ENCODE peak calls at places on chromosomes 7 and 10, in nine cellular contexts. L is non-pigmented ciliary epithelial cell; E is GF-D8; X is glutamatergic neuron; V is neural crest cell; J is skeletal muscle cell; S is activated naive CD4-positive, alpha-beta T cell treated with Interleukin-2 at 50 U/mL for 16 hours; O is ecto neural progenitor cell; G is NCI-H2171 treated with DMSO at 0.1 percent for 48 hours. F is an unnamed sample.

GRCh38 chr7:150992833-150993302 is 2.1 kb downstream of the NOS3 start:
- DNase-seq in S (no peak), L (no peak), V (peak), G (peak), X (peak), E (no peak), O (peak), J (no peak), F (no peak)

GRCh38 chr7:77917500-77918262 is 119.1 kb downstream of the PHTF2 start:
- DNase-seq in J (no peak), V (no peak), E (no peak), S (no peak), G (no peak), L (no peak), O (no peak), X (no peak), F (no peak)

GRCh38 chr10:16777473-16778370 is 39.5 kb downstream of the RSU1 start:
- DNase-seq in V (peak), S (no peak), X (no peak), G (peak), J (peak), E (no peak), L (peak), O (no peak), F (peak)

GRCh38 chr10:77350711-77351119 is 286.9 kb downstream of the KCNMA1 start:
- DNase-seq in L (peak), S (no peak), G (no peak), O (no peak), V (no peak), J (peak), X (no peak), E (no peak), F (peak)

GRCh38 chr10:30645340-30645827 is 15.8 kb upstream of the LYZL2 start:
- DNase-seq in V (no peak), L (no peak), O (peak), S (no peak), X (peak), J (peak), E (no peak), G (peak), F (no peak)

GRCh38 chr7:289756-290553 is at the start of gene FOXL3:
- DNase-seq in V (no peak), L (no peak), G (no peak), J (no peak), E (no peak), O (no peak), X (no peak), S (no peak), F (no peak)

GRCh38 chr10:78672898-78673297 is 395.9 kb upstream of the ZMIZ1 start:
- DNase-seq in E (no peak), X (no peak), O (no peak), S (no peak), J (no peak), L (no peak), G (no peak), V (no peak), F (no peak)

GRCh38 chr10:115402690-115403089 is 309.5 kb downstream of the ATRNL1 start:
- DNase-seq in J (peak), L (no peak), X (no peak), V (no peak), S (no peak), E (no peak), G (no peak), O (no peak), F (no peak)

GRCh38 chr10:128268015-128268722 is 141.9 kb upstream of the MKI67 start:
- DNase-seq in O (peak), L (no peak), V (peak), J (no peak), S (no peak), G (peak), X (peak), E (no peak), F (peak)

GRCh38 chr10:93206652-93207051 is 133.0 kb downstream of the CYP26A1 start:
- DNase-seq in V (no peak), L (no peak), J (no peak), E (no peak), X (no peak), G (no peak), S (no peak), O (peak), F (no peak)

GRCh38 chr7:45033931-45034290 is 33.9 kb downstream of the CCM2 start:
- DNase-seq in O (no peak), V (no peak), J (no peak), X (no peak), G (no peak), S (no peak), L (no peak), E (no peak), F (no peak)

GRCh38 chr10:109327266-109327665 is 596.0 kb downstream of the XPNPEP1 start:
- DNase-seq in J (no peak), E (no peak), X (no peak), S (no peak), V (no peak), G (no peak), O (no peak), L (no peak), F (no peak)

GRCh38 chr7:4297165-4297842 is 384.8 kb upstream of the FOXK1 start:
- DNase-seq in S (no peak), J (no peak), V (no peak), X (no peak), L (no peak), O (no peak), E (no peak), G (no peak), F (no peak)

GRCh38 chr10:75403144-75404022 is 1.8 kb upstream of the ZNF503 start:
- DNase-seq in J (no peak), X (peak), O (peak), V (peak), G (peak), L (no peak), E (no peak), S (no peak), F (peak)

GRCh38 chr10:95278061-95278988 is 12.5 kb downstream of the PDLIM1 start:
- DNase-seq in J (peak), S (no peak), V (no peak), E (no peak), L (no peak), O (peak), G (no peak), X (no peak), F (no peak)

GRCh38 chr10:68348265-68348741 is 15.6 kb upstream of the PBLD start:
- DNase-seq in O (peak), S (peak), L (no peak), X (peak), V (peak), G (peak), E (peak), J (no peak), F (peak)

GRCh38 chr10:88783734-88784133 is 18.8 kb upstream of the LIPM start:
- DNase-seq in O (no peak), X (no peak), L (no peak), V (no peak), E (no peak), J (no peak), S (no peak), G (no peak), F (no peak)

GRCh38 chr10:554182-554848 is 135.2 kb downstream of the DIP2C start:
- DNase-seq in J (peak), G (no peak), L (no peak), S (no peak), E (no peak), O (no peak), V (no peak), X (no peak), F (no peak)

GRCh38 chr10:79129361-79129997 is 60.7 kb downstream of the ZMIZ1 start:
- DNase-seq in O (peak), L (no peak), J (no peak), S (no peak), V (peak), E (no peak), X (peak), G (no peak), F (no peak)

GRCh38 chr7:151397026-151397425 is 12.8 kb downstream of the WDR86 start:
- DNase-seq in X (no peak), J (no peak), S (no peak), O (no peak), L (no peak), E (no peak), V (no peak), G (no peak), F (no peak)

GRCh38 chr7:50431316-50431715 is 18.8 kb downstream of the FIGNL1 start:
- DNase-seq in S (no peak), X (no peak), L (no peak), G (no peak), V (no peak), J (no peak), E (no peak), O (no peak), F (no peak)

GRCh38 chr7:44695756-44696155 is 52.9 kb upstream of the ZMIZ2 start:
- DNase-seq in L (no peak), J (no peak), S (no peak), O (no peak), G (no peak), E (no peak), V (no peak), X (no peak), F (no peak)

GRCh38 chr10:5584895-5585516 is 60.2 kb downstream of the CALML3 start:
- DNase-seq in L (peak), S (peak), G (no peak), V (no peak), E (no peak), O (peak), X (no peak), J (no peak), F (peak)

GRCh38 chr7:105353752-105354328 is 34.9 kb downstream of the SRPK2 start:
- DNase-seq in L (no peak), E (peak), X (no peak), O (no peak), V (no peak), G (no peak), S (no peak), J (peak), F (no peak)

GRCh38 chr10:113895018-113895417 is 40.6 kb downstream of the NHLRC2 start:
- DNase-seq in S (no peak), L (peak), E (no peak), V (no peak), G (no peak), X (no peak), O (no peak), J (peak), F (no peak)

GRCh38 chr10:125060486-125060850 is 99.9 kb downstream of the CTBP2 start:
- DNase-seq in E (no peak), L (no peak), G (no peak), X (no peak), J (no peak), V (no peak), O (no peak), S (no peak), F (no peak)

GRCh38 chr10:61793760-61794713 is 107.5 kb upstream of the ARID5B start:
- DNase-seq in S (no peak), L (peak), J (peak), O (no peak), X (no peak), E (no peak), G (peak), V (no peak), F (no peak)

GRCh38 chr7:115558186-115558585 is 472.4 kb downstream of the TFEC start:
- DNase-seq in X (no peak), L (no peak), V (no peak), J (peak), G (no peak), S (no peak), O (no peak), E (no peak), F (no peak)

GRCh38 chr7:44193011-44193802 is 4.0 kb upstream of the GCK start:
- DNase-seq in J (no peak), O (no peak), S (no peak), E (no peak), G (no peak), X (no peak), V (no peak), L (no peak), F (no peak)

GRCh38 chr7:24907311-24907886 is 72.6 kb downstream of the OSBPL3 start:
- DNase-seq in V (no peak), L (peak), O (no peak), J (no peak), E (no peak), X (no peak), G (no peak), S (peak), F (peak)

GRCh38 chr10:82282782-82283456 is 407.9 kb downstream of the NRG3 start:
- DNase-seq in X (no peak), E (no peak), S (no peak), O (no peak), V (no peak), J (peak), L (no peak), G (no peak), F (peak)

GRCh38 chr10:65581426-65582026 is 1344.3 kb upstream of the LRRTM3 start:
- DNase-seq in L (no peak), G (no peak), J (no peak), S (no peak), O (no peak), V (no peak), E (no peak), X (no peak), F (no peak)

GRCh38 chr7:20214787-20215669 is 2.2 kb downstream of the MACC1 start:
- DNase-seq in J (no peak), L (no peak), O (no peak), E (no peak), G (no peak), V (no peak), S (no peak), X (no peak), F (peak)

GRCh38 chr10:109937460-109937859 is 14.1 kb upstream of the XPNPEP1 start:
- DNase-seq in X (no peak), S (no peak), E (no peak), O (no peak), L (no peak), J (no peak), G (no peak), V (no peak), F (no peak)

GRCh38 chr7:116231543-116232401 is 21.4 kb downstream of the TES start:
- DNase-seq in L (no peak), V (no peak), E (no peak), S (no peak), J (peak), G (no peak), O (no peak), X (no peak), F (no peak)